ENCODE peak calls at places on chromosome 1, in ten cellular contexts. One of them, this sample, is unnamed.

GRCh38 chr1:44409019-44409602 is 4.1 kb downstream of the RNF220 start:
- DNase-seq in suprapubic skin: no peak
- DNase-seq in fibroblast of lung: peak; percentile 21
- DNase-seq in thoracic aorta: no peak
- DNase-seq in OCI-LY7: no peak
- DNase-seq in H9: no peak
- DNase-seq in heart left ventricle: no peak
- DNase-seq in upper lobe of right lung: no peak
- DNase-seq in heart right ventricle: no peak
- DNase-seq in cardiac muscle cell: no peak
- DNase-seq in this sample: no peak

GRCh38 chr1:226814751-226815496 is 55.5 kb upstream of the PSEN2 start:
- DNase-seq in suprapubic skin: peak; percentile 92
- DNase-seq in fibroblast of lung: peak; percentile 94
- DNase-seq in thoracic aorta: peak; percentile 14
- DNase-seq in OCI-LY7: no peak
- DNase-seq in H9: no peak
- DNase-seq in heart left ventricle: no peak
- DNase-seq in upper lobe of right lung: peak; percentile 83
- DNase-seq in heart right ventricle: peak; percentile 74
- DNase-seq in cardiac muscle cell: no peak
- DNase-seq in this sample: peak; percentile 98

GRCh38 chr1:25549273-25550154 is 6.1 kb downstream of the LDLRAP1 start:
- DNase-seq in suprapubic skin: no peak
- DNase-seq in fibroblast of lung: no peak
- DNase-seq in thoracic aorta: no peak
- DNase-seq in OCI-LY7: peak; percentile 95
- DNase-seq in H9: no peak
- DNase-seq in heart left ventricle: peak; percentile 74
- DNase-seq in upper lobe of right lung: peak; percentile 77
- DNase-seq in heart right ventricle: peak; percentile 59
- DNase-seq in cardiac muscle cell: no peak
- DNase-seq in this sample: peak; percentile 74

GRCh38 chr1:206803221-206803730 is 31.0 kb upstream of the IL10 start:
- DNase-seq in suprapubic skin: no peak
- DNase-seq in fibroblast of lung: no peak
- DNase-seq in thoracic aorta: no peak
- DNase-seq in OCI-LY7: peak; percentile 27
- DNase-seq in H9: no peak
- DNase-seq in heart left ventricle: no peak
- DNase-seq in upper lobe of right lung: no peak
- DNase-seq in heart right ventricle: no peak
- DNase-seq in cardiac muscle cell: no peak
- DNase-seq in this sample: peak; percentile 74

GRCh38 chr1:161933592-161934277 is 89.9 kb downstream of the OLFML2B start:
- DNase-seq in suprapubic skin: no peak
- DNase-seq in fibroblast of lung: no peak
- DNase-seq in thoracic aorta: no peak
- DNase-seq in OCI-LY7: no peak
- DNase-seq in H9: no peak
- DNase-seq in heart left ventricle: no peak
- DNase-seq in upper lobe of right lung: no peak
- DNase-seq in heart right ventricle: no peak
- DNase-seq in cardiac muscle cell: no peak
- DNase-seq in this sample: no peak

GRCh38 chr1:82464362-82464931 is 663.7 kb downstream of the ADGRL2 start:
- DNase-seq in suprapubic skin: no peak
- DNase-seq in fibroblast of lung: peak; percentile 97
- DNase-seq in thoracic aorta: no peak
- DNase-seq in OCI-LY7: no peak
- DNase-seq in H9: no peak
- DNase-seq in heart left ventricle: no peak
- DNase-seq in upper lobe of right lung: no peak
- DNase-seq in heart right ventricle: peak; percentile 32
- DNase-seq in cardiac muscle cell: peak; percentile 9
- DNase-seq in this sample: peak; percentile 3

GRCh38 chr1:21034725-21035628 is 141.7 kb downstream of the EIF4G3 start:
- DNase-seq in suprapubic skin: no peak
- DNase-seq in fibroblast of lung: no peak
- DNase-seq in thoracic aorta: no peak
- DNase-seq in OCI-LY7: no peak
- DNase-seq in H9: no peak
- DNase-seq in heart left ventricle: peak; percentile 81
- DNase-seq in upper lobe of right lung: peak; percentile 75
- DNase-seq in heart right ventricle: peak; percentile 69
- DNase-seq in cardiac muscle cell: no peak
- DNase-seq in this sample: no peak

GRCh38 chr1:179440971-179441370 is 75.2 kb downstream of the AXDND1 start:
- DNase-seq in suprapubic skin: no peak
- DNase-seq in fibroblast of lung: no peak
- DNase-seq in thoracic aorta: no peak
- DNase-seq in OCI-LY7: no peak
- DNase-seq in H9: no peak
- DNase-seq in heart left ventricle: no peak
- DNase-seq in upper lobe of right lung: no peak
- DNase-seq in heart right ventricle: no peak
- DNase-seq in cardiac muscle cell: no peak
- DNase-seq in this sample: peak; percentile 91

GRCh38 chr1:237878406-237878805 is 12.3 kb downstream of the ZP4 start:
- DNase-seq in suprapubic skin: no peak
- DNase-seq in fibroblast of lung: no peak
- DNase-seq in thoracic aorta: no peak
- DNase-seq in OCI-LY7: no peak
- DNase-seq in H9: no peak
- DNase-seq in heart left ventricle: no peak
- DNase-seq in upper lobe of right lung: no peak
- DNase-seq in heart right ventricle: no peak
- DNase-seq in cardiac muscle cell: no peak
- DNase-seq in this sample: no peak

GRCh38 chr1:54577612-54578011 is 29.6 kb downstream of the ACOT11 start:
- DNase-seq in suprapubic skin: no peak
- DNase-seq in fibroblast of lung: peak; percentile 79
- DNase-seq in thoracic aorta: no peak
- DNase-seq in OCI-LY7: no peak
- DNase-seq in H9: no peak
- DNase-seq in heart left ventricle: peak; percentile 94
- DNase-seq in upper lobe of right lung: peak; percentile 90
- DNase-seq in heart right ventricle: peak; percentile 88
- DNase-seq in cardiac muscle cell: peak; percentile 65
- DNase-seq in this sample: no peak

GRCh38 chr1:67211589-67212563 is 45.6 kb downstream of the IL23R start:
- DNase-seq in suprapubic skin: no peak
- DNase-seq in fibroblast of lung: peak; percentile 44
- DNase-seq in thoracic aorta: no peak
- DNase-seq in OCI-LY7: peak; percentile 56
- DNase-seq in H9: no peak
- DNase-seq in heart left ventricle: no peak
- DNase-seq in upper lobe of right lung: no peak
- DNase-seq in heart right ventricle: peak; percentile 8
- DNase-seq in cardiac muscle cell: peak; percentile 56
- DNase-seq in this sample: peak; percentile 29

GRCh38 chr1:50968021-50968883 is 1.8 kb upstream of the CDKN2C start:
- DNase-seq in suprapubic skin: peak; percentile 93
- DNase-seq in fibroblast of lung: peak; percentile 90
- DNase-seq in thoracic aorta: no peak
- DNase-seq in OCI-LY7: peak; percentile 91
- DNase-seq in H9: peak; percentile 86
- DNase-seq in heart left ventricle: peak; percentile 96
- DNase-seq in upper lobe of right lung: peak; percentile 96
- DNase-seq in heart right ventricle: peak; percentile 93
- DNase-seq in cardiac muscle cell: peak; percentile 88
- DNase-seq in this sample: peak; percentile 87

GRCh38 chr1:229759037-229759435 is 133.0 kb downstream of the URB2 start:
- DNase-seq in suprapubic skin: no peak
- DNase-seq in fibroblast of lung: peak; percentile 14
- DNase-seq in thoracic aorta: no peak
- DNase-seq in OCI-LY7: no peak
- DNase-seq in H9: no peak
- DNase-seq in heart left ventricle: no peak
- DNase-seq in upper lobe of right lung: no peak
- DNase-seq in heart right ventricle: no peak
- DNase-seq in cardiac muscle cell: no peak
- DNase-seq in this sample: no peak

GRCh38 chr1:76868154-76868882 is 1.0 kb downstream of the ST6GALNAC5 start:
- DNase-seq in suprapubic skin: no peak
- DNase-seq in fibroblast of lung: peak; percentile 44
- DNase-seq in thoracic aorta: no peak
- DNase-seq in OCI-LY7: no peak
- DNase-seq in H9: peak; percentile 64
- DNase-seq in heart left ventricle: peak; percentile 54
- DNase-seq in upper lobe of right lung: peak; percentile 69
- DNase-seq in heart right ventricle: no peak
- DNase-seq in cardiac muscle cell: peak; percentile 69
- DNase-seq in this sample: no peak

GRCh38 chr1:204706838-204707509 is 21.4 kb upstream of the LRRN2 start:
- DNase-seq in suprapubic skin: no peak
- DNase-seq in fibroblast of lung: no peak
- DNase-seq in thoracic aorta: no peak
- DNase-seq in OCI-LY7: no peak
- DNase-seq in H9: peak; percentile 79
- DNase-seq in heart left ventricle: no peak
- DNase-seq in upper lobe of right lung: no peak
- DNase-seq in heart right ventricle: no peak
- DNase-seq in cardiac muscle cell: no peak
- DNase-seq in this sample: no peak
- H3K4me1 ChIP-seq in suprapubic skin: peaks cover 5% of the 10 kb centered on the region
- H3K4me1 ChIP-seq in fibroblast of lung: no peaks in the 10 kb centered on the region
- H3K4me1 ChIP-seq in thoracic aorta: no peaks in the 10 kb centered on the region
- H3K4me1 ChIP-seq in OCI-LY7: peaks cover 39% of the 10 kb centered on the region
- H3K4me1 ChIP-seq in H9: peaks cover 38% of the 10 kb centered on the region
- H3K4me1 ChIP-seq in heart left ventricle: no peaks in the 10 kb centered on the region
- H3K4me1 ChIP-seq in upper lobe of right lung: peaks cover under 1% of the 10 kb centered on the region
- H3K4me1 ChIP-seq in heart right ventricle: peaks cover under 1% of the 10 kb centered on the region
- H3K4me1 ChIP-seq in cardiac muscle cell: peaks cover 2% of the 10 kb centered on the region
- H3K4me1 ChIP-seq in this sample: no peaks in the 10 kb centered on the region

GRCh38 chr1:41657679-41658078 is 173.2 kb upstream of the EDN2 start:
- DNase-seq in suprapubic skin: peak; percentile 44
- DNase-seq in fibroblast of lung: no peak
- DNase-seq in thoracic aorta: no peak
- DNase-seq in OCI-LY7: no peak
- DNase-seq in H9: no peak
- DNase-seq in heart left ventricle: no peak
- DNase-seq in upper lobe of right lung: no peak
- DNase-seq in heart right ventricle: no peak
- DNase-seq in cardiac muscle cell: no peak
- DNase-seq in this sample: no peak

GRCh38 chr1:41658444-41659158 is 174.1 kb upstream of the EDN2 start:
- DNase-seq in suprapubic skin: peak; percentile 51
- DNase-seq in fibroblast of lung: no peak
- DNase-seq in thoracic aorta: no peak
- DNase-seq in OCI-LY7: no peak
- DNase-seq in H9: no peak
- DNase-seq in heart left ventricle: no peak
- DNase-seq in upper lobe of right lung: no peak
- DNase-seq in heart right ventricle: no peak
- DNase-seq in cardiac muscle cell: peak; percentile 42
- DNase-seq in this sample: no peak

GRCh38 chr1:41657101-41657500 is 172.6 kb upstream of the EDN2 start:
- DNase-seq in suprapubic skin: peak; percentile 31
- DNase-seq in fibroblast of lung: no peak
- DNase-seq in thoracic aorta: no peak
- DNase-seq in OCI-LY7: no peak
- DNase-seq in H9: no peak
- DNase-seq in heart left ventricle: no peak
- DNase-seq in upper lobe of right lung: no peak
- DNase-seq in heart right ventricle: no peak
- DNase-seq in cardiac muscle cell: no peak
- DNase-seq in this sample: no peak

GRCh38 chr1:41655632-41656031 is 171.1 kb upstream of the EDN2 start:
- DNase-seq in suprapubic skin: no peak
- DNase-seq in fibroblast of lung: no peak
- DNase-seq in thoracic aorta: no peak
- DNase-seq in OCI-LY7: no peak
- DNase-seq in H9: no peak
- DNase-seq in heart left ventricle: no peak
- DNase-seq in upper lobe of right lung: no peak
- DNase-seq in heart right ventricle: no peak
- DNase-seq in cardiac muscle cell: no peak
- DNase-seq in this sample: no peak

GRCh38 chr1:41656088-41656487 is 171.6 kb upstream of the EDN2 start:
- DNase-seq in suprapubic skin: peak; percentile 36
- DNase-seq in fibroblast of lung: no peak
- DNase-seq in thoracic aorta: no peak
- DNase-seq in OCI-LY7: no peak
- DNase-seq in H9: no peak
- DNase-seq in heart left ventricle: no peak
- DNase-seq in upper lobe of right lung: no peak
- DNase-seq in heart right ventricle: no peak
- DNase-seq in cardiac muscle cell: no peak
- DNase-seq in this sample: no peak
- H3K4me1 ChIP-seq in suprapubic skin: peaks cover 19% of the 10 kb centered on the region
- H3K4me1 ChIP-seq in fibroblast of lung: no peaks in the 10 kb centered on the region
- H3K4me1 ChIP-seq in thoracic aorta: no peaks in the 10 kb centered on the region
- H3K4me1 ChIP-seq in OCI-LY7: peaks cover 8% of the 10 kb centered on the region
- H3K4me1 ChIP-seq in H9: no peaks in the 10 kb centered on the region
- H3K4me1 ChIP-seq in heart left ventricle: no peaks in the 10 kb centered on the region
- H3K4me1 ChIP-seq in upper lobe of right lung: peaks cover 7% of the 10 kb centered on the region
- H3K4me1 ChIP-seq in heart right ventricle: peaks cover 11% of the 10 kb centered on the region
- H3K4me1 ChIP-seq in cardiac muscle cell: no peaks in the 10 kb centered on the region
- H3K4me1 ChIP-seq in this sample: no peaks in the 10 kb centered on the region

DNA sequence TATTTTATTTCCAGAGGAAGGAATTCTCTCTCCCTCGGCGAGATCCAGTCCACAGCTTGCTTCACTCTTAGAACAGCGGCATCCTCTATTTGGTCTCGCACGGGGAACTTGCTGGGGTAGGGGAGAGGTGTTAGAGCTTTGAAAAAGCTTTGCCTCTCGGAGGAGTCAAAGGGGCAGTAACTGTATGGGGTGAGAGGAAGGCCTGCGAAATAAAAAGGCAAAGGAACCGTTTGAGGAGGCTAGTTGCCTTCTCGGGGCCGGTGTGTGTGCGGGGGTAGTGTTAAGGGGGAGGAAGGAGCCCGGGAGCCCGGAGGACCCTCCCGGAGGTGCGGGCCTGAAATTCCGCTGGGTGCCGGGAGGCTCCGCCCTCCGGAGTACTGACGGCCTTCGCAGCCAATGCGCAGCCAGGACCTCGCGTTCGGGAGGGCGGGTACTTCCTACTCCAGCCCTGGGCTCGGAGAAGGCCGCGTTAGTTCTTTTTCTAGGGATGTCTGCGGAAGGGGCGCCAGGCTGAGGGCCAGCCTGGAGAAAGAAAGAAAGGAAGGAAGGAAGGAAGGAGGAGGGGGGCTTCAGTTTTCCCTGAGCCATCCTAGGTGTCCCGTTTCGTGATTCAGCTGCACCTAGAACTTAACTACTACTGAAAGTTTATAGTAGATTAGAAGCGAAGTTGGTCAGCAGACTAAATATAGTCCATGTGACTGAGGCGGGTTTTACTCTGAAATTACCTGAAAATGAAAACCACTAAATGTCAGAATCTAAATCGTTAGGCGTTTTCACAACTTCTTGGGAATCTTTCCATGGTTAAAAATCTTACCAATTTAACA is 2.2 kb downstream of the NEK7 start:
- DNase-seq in suprapubic skin: peak; percentile 92
- DNase-seq in fibroblast of lung: peak; percentile 91
- DNase-seq in thoracic aorta: peak; percentile 32
- DNase-seq in OCI-LY7: peak; percentile 90
- DNase-seq in H9: peak; percentile 92
- DNase-seq in heart left ventricle: peak; percentile 94
- DNase-seq in upper lobe of right lung: peak; percentile 95
- DNase-seq in heart right ventricle: peak; percentile 92
- DNase-seq in cardiac muscle cell: peak; percentile 94
- DNase-seq in this sample: peak; percentile 85
- H3K4me1 ChIP-seq in suprapubic skin: peaks cover 51% of the 10 kb centered on the region
- H3K4me1 ChIP-seq in fibroblast of lung: no peaks in the 10 kb centered on the region
- H3K4me1 ChIP-seq in thoracic aorta: peaks cover 36% of the 10 kb centered on the region
- H3K4me1 ChIP-seq in OCI-LY7: peaks cover 36% of the 10 kb centered on the region
- H3K4me1 ChIP-seq in H9: peaks cover 7% of the 10 kb centered on the region
- H3K4me1 ChIP-seq in heart left ventricle: peaks cover 11% of the 10 kb centered on the region
- H3K4me1 ChIP-seq in upper lobe of right lung: peaks cover 23% of the 10 kb centered on the region
- H3K4me1 ChIP-seq in heart right ventricle: peaks cover 62% of the 10 kb centered on the region
- H3K4me1 ChIP-seq in cardiac muscle cell: peaks cover 33% of the 10 kb centered on the region
- H3K4me1 ChIP-seq in this sample: peaks cover 7% of the 10 kb centered on the region

GRCh38 chr1:169484683-169485426 is 889 bp downstream of the SLC19A2 start:
- DNase-seq in suprapubic skin: peak; percentile 76
- DNase-seq in fibroblast of lung: peak; percentile 82
- DNase-seq in thoracic aorta: no peak
- DNase-seq in OCI-LY7: peak; percentile 50
- DNase-seq in H9: no peak
- DNase-seq in heart left ventricle: peak; percentile 67
- DNase-seq in upper lobe of right lung: peak; percentile 80
- DNase-seq in heart right ventricle: peak; percentile 50
- DNase-seq in cardiac muscle cell: peak; percentile 51
- DNase-seq in this sample: peak; percentile 58
- H3K4me1 ChIP-seq in suprapubic skin: peaks cover 36% of the 10 kb centered on the region
- H3K4me1 ChIP-seq in fibroblast of lung: peaks cover 4% of the 10 kb centered on the region
- H3K4me1 ChIP-seq in thoracic aorta: peaks cover 16% of the 10 kb centered on the region
- H3K4me1 ChIP-seq in OCI-LY7: peaks cover 10% of the 10 kb centered on the region
- H3K4me1 ChIP-seq in H9: peaks cover 13% of the 10 kb centered on the region
- H3K4me1 ChIP-seq in heart left ventricle: no peaks in the 10 kb centered on the region
- H3K4me1 ChIP-seq in upper lobe of right lung: peaks cover 22% of the 10 kb centered on the region
- H3K4me1 ChIP-seq in heart right ventricle: peaks cover 27% of the 10 kb centered on the region
- H3K4me1 ChIP-seq in cardiac muscle cell: peaks cover 46% of the 10 kb centered on the region
- H3K4me1 ChIP-seq in this sample: no peaks in the 10 kb centered on the region

This sample was measured in small intestine.